ENCODE peak calls at places on chromosomes 16 and 17, in ten cellular contexts. E, R, J, U, T, C, P, V, N and G are unnamed samples.

GRCh38 chr17:76968707-76969597 is 100.7 kb downstream of the MGAT5B start:
- DNase-seq in E (no peak), R (no peak), J (peak; percentile 22), U (peak; percentile 98), T (no peak), C (no peak), P (peak; percentile 61), V (no peak), N (peak; percentile 84), G (no peak)

GRCh38 chr17:76981545-76982295 is 113.5 kb downstream of the MGAT5B start:
- DNase-seq in E (no peak), R (no peak), J (no peak), U (peak; percentile 88), T (no peak), C (no peak), P (peak; percentile 15), V (no peak), N (no peak), G (no peak)

GRCh38 chr16:70738083-70738977 is 52.5 kb upstream of the MTSS2 start:
- DNase-seq in E (peak; percentile 91), R (peak; percentile 81), J (peak; percentile 86), U (peak; percentile 61), T (peak; percentile 93), C (no peak), P (peak; percentile 77), V (no peak), N (peak; percentile 81), G (peak; percentile 69)

GRCh38 chr17:58520843-58521430 is 6.5 kb upstream of the MTMR4 start:
- DNase-seq in E (no peak), R (no peak), J (no peak), U (peak; percentile 72), T (peak; percentile 13), C (no peak), P (no peak), V (no peak), N (peak; percentile 42), G (no peak)

GRCh38 chr16:59021751-59022150 is 287.6 kb upstream of the GOT2 start:
- DNase-seq in E (no peak), R (no peak), J (no peak), U (no peak), T (peak; percentile 32), C (no peak), P (no peak), V (no peak), N (no peak), G (no peak)

GRCh38 chr16:31354394-31355291 is at the start of gene ITGAX:
- DNase-seq in E (no peak), R (peak; percentile 53), J (peak; percentile 54), U (no peak), T (peak; percentile 20), C (no peak), P (peak; percentile 91), V (no peak), N (peak; percentile 17), G (peak; percentile 54)

GRCh38 chr16:73778872-73779271 is 517.7 kb upstream of the PSMD7 start:
- DNase-seq in E (no peak), R (no peak), J (no peak), U (no peak), T (no peak), C (no peak), P (no peak), V (no peak), N (no peak), G (no peak)

GRCh38 chr16:46894011-46894672 is 10.0 kb downstream of the GPT2 start:
- DNase-seq in E (no peak), R (peak; percentile 43), J (no peak), U (no peak), T (peak; percentile 7), C (no peak), P (no peak), V (no peak), N (no peak), G (peak; percentile 53)

GRCh38 chr16:3188925-3189825 is 1.2 kb downstream of the OR1F1 start:
- DNase-seq in E (no peak), R (no peak), J (no peak), U (peak; percentile 75), T (peak; percentile 59), C (no peak), P (no peak), V (no peak), N (peak; percentile 76), G (no peak)

DNA sequence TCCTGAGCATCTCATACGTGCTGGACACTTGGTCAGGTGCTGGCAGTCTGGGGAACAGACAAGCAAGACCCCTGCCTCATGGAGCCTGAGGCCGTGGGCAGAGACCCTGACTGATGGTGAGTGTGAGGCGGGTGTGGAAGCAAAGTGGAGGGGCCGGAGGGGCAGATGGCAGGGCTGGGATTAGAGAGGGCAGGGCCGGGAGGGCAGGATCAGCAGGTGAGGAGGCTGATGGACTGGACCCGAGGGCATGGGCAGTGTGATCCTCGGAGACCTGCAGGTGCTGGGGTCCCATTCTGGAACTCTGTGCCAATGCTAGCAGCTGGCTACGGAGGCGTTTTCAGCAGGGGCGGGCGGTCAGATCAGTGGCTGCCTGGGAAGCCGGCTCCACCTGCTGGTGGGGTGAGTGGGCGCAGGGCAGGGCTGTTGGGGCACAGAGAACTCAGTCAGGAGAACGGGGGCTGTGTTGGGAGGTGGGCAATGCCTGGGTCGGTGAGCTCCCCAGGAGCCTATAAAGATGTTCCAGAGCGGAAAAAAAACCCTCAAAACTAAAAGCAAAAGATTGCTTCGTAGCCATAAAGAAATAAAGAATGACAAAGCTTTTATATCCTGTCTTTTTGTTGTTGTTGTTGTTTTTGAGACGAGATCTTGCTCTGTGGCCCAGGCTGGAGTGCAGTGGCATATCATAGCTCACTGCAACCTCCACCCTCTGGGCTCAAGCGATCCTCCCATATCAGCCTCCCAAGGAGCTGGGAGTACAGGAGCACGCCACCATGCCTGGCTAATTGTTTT is 8.9 kb upstream of the C16orf74 start:
- DNase-seq in E (no peak), R (no peak), J (no peak), U (no peak), T (no peak), C (no peak), P (peak; percentile 75), V (no peak), N (no peak), G (no peak)
- TF ChIP-seq CTCF in E (no peak), R (peak; percentile 55), J (peak; percentile 9), U (peak; percentile 45), T (peak; percentile 36), C (no peak), P (peak; percentile 38), V (peak; percentile 96), N (peak; percentile 49), G (peak; percentile 44)

GRCh38 chr17:79793924-79794304 is 3.0 kb downstream of the CBX8 start:
- DNase-seq in E (no peak), R (no peak), J (no peak), U (peak; percentile 79), T (no peak), C (no peak), P (no peak), V (no peak), N (peak; percentile 94), G (no peak)
- H3K4me3 ChIP-seq in E (no peak overlapping the region), R (no peak overlapping the region), J (no peak overlapping the region), U (peak overlapping the region; percentile 5), T (peak overlapping the region; percentile 40), C (no peak overlapping the region), P (peak overlapping the region; percentile 42), V (no peak overlapping the region), N (no peak overlapping the region), G (no peak overlapping the region)

DNA sequence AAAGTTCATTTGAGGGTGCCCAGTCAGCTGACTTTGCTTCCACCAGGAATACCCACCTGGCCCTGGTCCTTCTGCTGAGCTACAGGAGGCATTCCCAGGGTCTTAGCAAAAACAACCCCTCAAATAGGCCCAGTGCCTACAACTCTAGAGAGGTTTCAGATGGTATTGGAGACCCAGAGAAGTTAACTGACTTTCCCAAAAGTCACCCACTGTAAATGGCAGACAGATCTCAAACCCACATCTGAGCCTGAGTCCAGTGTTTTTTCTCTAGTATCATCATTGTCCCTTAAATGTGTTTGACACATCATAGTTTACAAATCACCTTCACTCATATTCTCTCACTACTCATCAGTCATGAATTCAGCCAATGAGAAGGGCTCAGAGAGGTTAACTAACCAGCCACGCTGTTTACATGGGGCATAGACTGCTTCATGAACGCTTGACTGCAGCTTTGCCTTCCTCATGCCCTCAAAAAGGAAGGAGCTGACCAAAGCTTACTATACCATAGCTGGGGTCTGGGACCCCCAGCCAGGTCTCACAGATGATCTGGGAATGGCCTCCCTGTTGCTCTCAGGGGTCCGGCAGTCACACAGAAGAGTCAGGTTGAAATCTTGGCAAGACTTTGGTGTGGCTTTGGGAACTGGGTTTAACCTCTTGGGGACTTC is 3.7 kb downstream of the PHOSPHO1 start:
- DNase-seq in E (no peak), R (no peak), J (no peak), U (no peak), T (no peak), C (no peak), P (no peak), V (no peak), N (no peak), G (no peak)
- H3K4me1 ChIP-seq in E (no peaks in the 10 kb centered on the region), R (peaks cover 8% of the 10 kb centered on the region), J (peaks cover 21% of the 10 kb centered on the region), U (peaks cover 7% of the 10 kb centered on the region), T (no peaks in the 10 kb centered on the region), C (peaks cover 37% of the 10 kb centered on the region), P (peaks cover 45% of the 10 kb centered on the region), V (peaks cover 12% of the 10 kb centered on the region), N (peaks cover 9% of the 10 kb centered on the region), G (peaks cover 49% of the 10 kb centered on the region)

DNA sequence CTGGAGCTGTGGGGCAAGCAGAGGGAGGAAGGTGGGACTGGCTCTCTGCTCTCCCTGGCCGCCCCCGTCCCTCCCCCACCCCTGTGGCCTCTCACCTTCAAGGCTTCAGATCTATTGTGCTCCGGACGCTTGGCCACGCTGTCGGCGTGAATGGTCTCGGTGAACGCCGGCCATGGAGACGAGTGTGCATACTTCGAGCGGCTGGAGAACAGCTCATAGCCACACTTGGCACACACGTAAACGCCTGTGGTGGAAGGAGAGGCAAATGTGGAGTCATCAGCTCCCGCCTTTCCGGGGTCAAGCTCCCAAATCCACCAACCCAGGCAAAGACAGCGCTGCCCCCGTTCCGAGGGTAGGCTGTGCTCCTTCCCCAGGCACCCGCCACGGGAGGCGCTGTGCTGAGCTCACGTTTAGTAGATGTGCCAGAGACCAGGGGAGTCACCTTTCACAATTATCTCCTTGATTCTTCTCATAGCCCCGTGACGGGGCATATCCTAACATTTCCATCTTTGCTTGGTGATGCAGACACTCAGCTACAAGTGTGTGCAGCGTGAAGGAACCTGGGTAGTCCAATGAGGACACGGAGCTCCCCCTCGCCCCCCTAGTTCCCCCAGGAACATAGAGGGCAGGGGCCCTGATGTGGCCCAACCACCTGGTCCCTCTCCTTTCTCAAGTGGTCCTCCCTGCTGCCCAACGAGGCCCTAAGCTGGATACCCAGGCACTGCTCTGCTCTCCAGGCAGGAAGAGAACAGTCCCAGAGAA is 1.7 kb downstream of the MSRB1 start:
- DNase-seq in E (peak; percentile 63), R (peak; percentile 65), J (no peak), U (peak; percentile 58), T (no peak), C (no peak), P (no peak), V (no peak), N (peak; percentile 9), G (no peak)
- TF ChIP-seq CTCF in E (no peak), R (peak; percentile 49), J (no peak), U (peak; percentile 35), T (peak; percentile 6), C (no peak), P (no peak), V (peak; percentile 62), N (no peak), G (no peak)

GRCh38 chr17:36640836-36641235 is 39.5 kb downstream of the MRM1 start:
- DNase-seq in E (no peak), R (no peak), J (no peak), U (peak; percentile 29), T (no peak), C (no peak), P (no peak), V (no peak), N (no peak), G (no peak)
- H3K4me3 ChIP-seq in E (no peak overlapping the region), R (no peak overlapping the region), J (no peak overlapping the region), U (peak overlapping the region; percentile 59), T (no peak overlapping the region), C (no peak overlapping the region), P (no peak overlapping the region), V (no peak overlapping the region), N (no peak overlapping the region), G (no peak overlapping the region)